ENCODE peak calls at places on chromosomes 6 and 20, in ten cellular contexts. D, Y, B, P, A, T, C, H, F and X are unnamed samples.

GRCh38 chr6:132259070-132259469 is 142.2 kb downstream of the MOXD1 start:
- DNase-seq in D (no peak), Y (no peak), B (peak), P (no peak), A (no peak), T (peak), C (no peak), H (peak), F (no peak), X (no peak)

GRCh38 chr6:33947047-33947446 is 143.2 kb upstream of the MLN start:
- DNase-seq in D (no peak), Y (no peak), B (no peak), P (no peak), A (no peak), T (no peak), C (no peak), H (no peak), F (no peak), X (no peak)

GRCh38 chr6:10369896-10370295 is 45.0 kb downstream of the TFAP2A start:
- DNase-seq in D (no peak), Y (no peak), B (peak), P (peak), A (no peak), T (peak), C (no peak), H (peak), F (no peak), X (no peak)

GRCh38 chr6:140774080-140774505 is 1358.6 kb upstream of the GJE1 start:
- DNase-seq in D (no peak), Y (no peak), B (peak), P (peak), A (no peak), T (peak), C (no peak), H (peak), F (no peak), X (peak)

GRCh38 chr6:111597687-111598086 is 8.0 kb downstream of the TRAF3IP2 start:
- DNase-seq in D (peak), Y (no peak), B (no peak), P (no peak), A (no peak), T (no peak), C (no peak), H (no peak), F (no peak), X (no peak)

GRCh38 chr6:143806282-143807102 is 36.6 kb upstream of the LTV1 start:
- DNase-seq in D (no peak), Y (no peak), B (peak), P (no peak), A (no peak), T (peak), C (no peak), H (no peak), F (no peak), X (peak)

GRCh38 chr6:43338243-43338642 is 29.6 kb upstream of the CRIP3 start:
- DNase-seq in D (no peak), Y (no peak), B (no peak), P (no peak), A (no peak), T (no peak), C (no peak), H (no peak), F (no peak), X (no peak)

GRCh38 chr6:29887819-29888581 is 54.3 kb upstream of the HLA-A start:
- DNase-seq in D (peak), Y (peak), B (peak), P (peak), A (peak), T (peak), C (no peak), H (peak), F (peak), X (peak)

GRCh38 chr20:16821211-16822089 is 73.3 kb downstream of the OTOR start:
- DNase-seq in D (no peak), Y (no peak), B (peak), P (peak), A (peak), T (peak), C (peak), H (peak), F (no peak), X (peak)

GRCh38 chr6:167141667-167142432 is 15.9 kb downstream of the GPR31 start:
- DNase-seq in D (no peak), Y (peak), B (no peak), P (peak), A (peak), T (no peak), C (peak), H (peak), F (peak), X (peak)

GRCh38 chr6:133254552-133255228 is 13.5 kb downstream of the EYA4 start:
- DNase-seq in D (no peak), Y (no peak), B (peak), P (no peak), A (no peak), T (no peak), C (no peak), H (no peak), F (no peak), X (no peak)

GRCh38 chr6:35719830-35720733 is 16.8 kb upstream of the ARMC12 start:
- DNase-seq in D (peak), Y (peak), B (peak), P (no peak), A (peak), T (no peak), C (peak), H (no peak), F (peak), X (peak)

GRCh38 chr6:64479134-64479533 is 843.5 kb downstream of the PHF3 start:
- DNase-seq in D (no peak), Y (no peak), B (no peak), P (no peak), A (no peak), T (no peak), C (no peak), H (no peak), F (no peak), X (no peak)

GRCh38 chr6:72619883-72620696 is 1.8 kb upstream of the KCNQ5 start:
- DNase-seq in D (no peak), Y (peak), B (peak), P (no peak), A (peak), T (peak), C (peak), H (no peak), F (peak), X (peak)

GRCh38 chr6:167219967-167220512 is 62.3 kb upstream of the GPR31 start:
- DNase-seq in D (no peak), Y (no peak), B (no peak), P (no peak), A (no peak), T (no peak), C (no peak), H (no peak), F (no peak), X (no peak)

GRCh38 chr6:167996424-167997199 is 859 bp upstream of the KIF25 start:
- DNase-seq in D (no peak), Y (no peak), B (no peak), P (no peak), A (no peak), T (no peak), C (peak), H (no peak), F (no peak), X (peak)

GRCh38 chr6:113178349-113178748 is 678.8 kb upstream of the MARCKS start:
- DNase-seq in D (no peak), Y (no peak), B (peak), P (no peak), A (no peak), T (peak), C (no peak), H (no peak), F (no peak), X (no peak)

GRCh38 chr20:3071610-3072529 is at the start of gene OXT:
- DNase-seq in D (no peak), Y (peak), B (no peak), P (no peak), A (no peak), T (no peak), C (no peak), H (no peak), F (peak), X (peak)

GRCh38 chr6:106477790-106478189 is 117.3 kb downstream of the CRYBG1 start:
- DNase-seq in D (no peak), Y (no peak), B (no peak), P (no peak), A (no peak), T (no peak), C (peak), H (no peak), F (no peak), X (no peak)

GRCh38 chr6:5584072-5584471 is 322.8 kb downstream of the FARS2 start:
- DNase-seq in D (no peak), Y (no peak), B (peak), P (no peak), A (no peak), T (peak), C (no peak), H (no peak), F (no peak), X (no peak)

GRCh38 chr6:5583528-5583927 is 322.2 kb downstream of the FARS2 start:
- DNase-seq in D (no peak), Y (no peak), B (no peak), P (no peak), A (no peak), T (no peak), C (no peak), H (no peak), F (no peak), X (no peak)

GRCh38 chr6:5582758-5583157 is 321.4 kb downstream of the FARS2 start:
- DNase-seq in D (no peak), Y (no peak), B (no peak), P (no peak), A (no peak), T (no peak), C (no peak), H (no peak), F (no peak), X (no peak)

DNA sequence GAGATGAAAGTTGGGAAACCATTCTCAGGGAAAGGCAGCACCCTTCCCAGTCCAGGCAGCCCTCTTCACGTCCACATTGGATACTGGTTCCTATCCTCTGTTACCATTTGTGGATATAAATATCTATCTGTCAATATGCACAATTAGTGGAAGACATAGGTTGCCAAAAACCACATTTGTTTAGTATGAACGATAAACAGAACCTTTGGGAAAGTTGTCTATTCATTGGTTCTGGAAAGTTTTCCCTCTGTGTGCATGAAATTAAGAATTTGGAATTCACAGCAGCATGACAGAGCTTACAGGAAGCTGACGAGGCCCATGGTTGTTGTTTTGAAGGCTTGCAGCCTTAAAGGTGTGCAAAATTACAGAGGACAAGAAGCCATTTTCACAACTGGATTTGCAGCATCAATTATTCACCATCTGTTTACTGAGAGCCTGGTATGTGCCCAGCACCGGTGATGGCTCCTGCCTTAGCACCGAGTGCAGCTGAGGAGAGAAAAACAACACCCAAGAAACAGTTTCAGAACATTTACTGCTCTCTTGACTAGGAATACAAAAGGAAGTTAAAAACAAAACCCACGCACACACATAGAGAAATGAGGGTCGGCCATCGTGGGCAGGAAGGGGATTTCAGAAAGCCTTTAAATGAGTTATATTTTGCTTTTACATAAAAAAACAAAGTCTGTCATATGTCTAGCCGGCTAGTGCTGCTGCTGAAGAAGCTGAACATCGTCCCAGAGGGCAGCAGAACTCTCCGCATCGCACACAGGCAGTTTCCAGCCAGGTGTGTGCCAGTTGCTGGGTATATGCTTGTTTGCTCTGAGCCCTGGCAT is 319.6 kb downstream of the FARS2 start:
- DNase-seq in D (no peak), Y (peak), B (no peak), P (no peak), A (no peak), T (no peak), C (no peak), H (no peak), F (no peak), X (peak)
- TF ChIP-seq CTCF in D (no peak), Y (no peak), B (no peak), P (no peak), A (no peak), T (no peak), C (no peak), H (no peak), F (no peak), X (no peak)

GRCh38 chr6:16278048-16278724 is 39.8 kb downstream of the GMPR start:
- DNase-seq in D (no peak), Y (no peak), B (peak), P (peak), A (no peak), T (no peak), C (no peak), H (no peak), F (no peak), X (no peak)

GRCh38 chr6:16274519-16275229 is 36.3 kb downstream of the GMPR start:
- DNase-seq in D (no peak), Y (no peak), B (no peak), P (no peak), A (no peak), T (no peak), C (no peak), H (no peak), F (no peak), X (no peak)

GRCh38 chr6:16278750-16279149 is 40.4 kb downstream of the GMPR start:
- DNase-seq in D (no peak), Y (no peak), B (no peak), P (no peak), A (no peak), T (no peak), C (no peak), H (no peak), F (no peak), X (no peak)

GRCh38 chr6:16275230-16275574 is 36.8 kb downstream of the GMPR start:
- DNase-seq in D (no peak), Y (no peak), B (no peak), P (no peak), A (no peak), T (no peak), C (no peak), H (no peak), F (no peak), X (no peak)

DNA sequence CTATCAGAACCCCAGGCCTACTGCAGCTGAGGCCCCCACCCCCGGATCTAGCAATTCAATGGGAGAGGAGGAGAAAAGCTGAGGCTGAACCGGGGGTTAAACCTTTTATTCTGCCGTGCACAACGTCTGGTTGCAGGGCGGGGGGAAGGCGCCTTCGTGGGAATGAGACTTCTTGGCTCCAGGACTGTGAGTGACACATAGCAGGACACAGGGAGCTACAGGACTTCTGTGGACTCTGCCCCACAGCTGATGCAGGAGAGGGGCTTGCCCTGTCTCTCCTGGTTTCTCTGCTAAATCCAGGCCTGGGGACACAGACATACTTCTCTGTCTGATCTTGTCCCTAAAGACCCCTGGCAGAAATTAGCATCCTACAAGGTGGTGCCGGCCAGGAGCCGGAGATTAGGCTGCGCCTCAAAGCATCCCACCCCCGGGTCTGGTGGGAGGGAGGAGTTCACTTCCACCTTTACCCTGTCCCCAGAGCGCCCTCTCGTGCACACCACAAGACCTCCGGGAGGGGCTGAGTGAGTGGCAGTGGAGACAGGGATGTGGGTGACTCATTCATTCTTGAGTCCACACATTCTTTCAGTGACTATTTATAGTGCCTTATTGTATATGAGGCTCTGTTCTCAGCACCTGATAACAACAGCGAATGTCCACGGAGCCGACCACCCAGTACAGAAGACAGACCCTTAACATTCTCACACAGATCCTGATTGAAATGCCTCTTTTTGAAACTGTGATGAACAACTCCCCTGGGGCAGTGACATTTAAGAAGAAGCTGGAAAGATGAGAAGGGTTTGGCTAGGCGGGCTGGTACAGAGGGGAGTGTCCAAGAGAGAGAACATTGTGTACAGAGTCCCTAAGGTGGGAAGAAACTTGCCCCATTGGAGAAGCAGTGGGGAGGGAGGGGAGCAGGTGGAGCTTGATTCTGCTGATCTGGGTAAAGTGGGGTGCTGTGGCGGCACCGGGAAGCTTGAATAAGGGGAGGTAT is 38.9 kb downstream of the GMPR start:
- DNase-seq in D (peak), Y (no peak), B (peak), P (peak), A (peak), T (peak), C (peak), H (peak), F (peak), X (peak)
- TF ChIP-seq CTCF in D (peak), Y (no peak), B (peak), P (peak), A (peak), T (peak), C (peak), H (peak), F (peak), X (no peak)

GRCh38 chr20:59519707-59520014 is 84.7 kb upstream of the PHACTR3 start:
- DNase-seq in D (no peak), Y (no peak), B (no peak), P (no peak), A (no peak), T (no peak), C (no peak), H (no peak), F (no peak), X (no peak)

GRCh38 chr20:59514554-59514953 is 89.8 kb upstream of the PHACTR3 start:
- DNase-seq in D (no peak), Y (no peak), B (no peak), P (no peak), A (no peak), T (no peak), C (no peak), H (no peak), F (no peak), X (no peak)

GRCh38 chr20:59518881-59519706 is 85.2 kb upstream of the PHACTR3 start:
- DNase-seq in D (no peak), Y (peak), B (peak), P (peak), A (peak), T (peak), C (peak), H (peak), F (no peak), X (peak)

GRCh38 chr20:59515906-59516209 is 88.5 kb upstream of the PHACTR3 start:
- DNase-seq in D (no peak), Y (no peak), B (no peak), P (no peak), A (no peak), T (no peak), C (no peak), H (no peak), F (no peak), X (no peak)

DNA sequence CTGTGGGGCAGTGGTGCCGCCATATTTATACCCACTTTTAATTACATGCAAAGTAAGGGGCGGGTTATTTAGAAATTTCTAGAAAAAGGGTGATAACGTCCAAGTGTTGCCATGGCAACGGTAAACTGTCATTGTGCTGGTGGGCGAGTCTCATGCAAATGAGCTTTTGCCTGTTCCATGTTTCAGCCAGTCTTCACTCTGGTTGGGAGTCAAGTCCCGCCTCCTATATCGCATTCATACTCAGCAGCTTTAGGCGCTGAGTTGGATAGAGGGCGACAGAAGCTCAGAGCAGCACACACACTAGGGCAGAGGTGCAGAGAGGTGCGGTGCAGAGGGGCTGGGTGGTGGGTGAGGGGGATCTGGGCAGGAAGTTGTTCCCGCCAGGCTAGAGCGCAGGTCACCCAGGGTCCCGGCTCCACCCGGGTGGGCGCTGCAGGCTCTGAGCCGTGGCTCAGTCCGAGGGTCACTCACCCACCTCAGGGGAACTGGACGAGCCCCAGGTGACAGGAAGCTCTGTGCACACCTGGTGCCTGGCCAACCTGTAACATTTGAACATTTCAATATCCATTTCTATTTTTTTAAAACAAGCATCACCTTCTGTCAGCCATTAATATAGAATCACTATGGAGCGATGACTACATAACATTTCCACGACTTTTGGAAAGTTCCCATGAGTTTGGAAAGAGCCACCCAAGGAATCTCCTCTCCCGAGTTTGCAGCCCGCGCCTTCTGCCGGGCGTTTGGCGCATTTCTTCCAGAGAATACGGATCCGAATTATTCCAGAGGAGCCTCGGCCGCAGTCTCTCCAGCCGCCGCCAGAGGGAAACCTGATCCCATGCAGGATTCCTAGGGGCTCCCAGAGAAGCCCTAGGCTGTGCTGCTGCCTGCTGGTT is 89.1 kb upstream of the PHACTR3 start:
- DNase-seq in D (no peak), Y (peak), B (peak), P (peak), A (peak), T (peak), C (peak), H (no peak), F (peak), X (no peak)
- TF ChIP-seq CTCF in D (peak), Y (peak), B (peak), P (peak), A (peak), T (peak), C (peak), H (peak), F (peak), X (no peak)

DNA sequence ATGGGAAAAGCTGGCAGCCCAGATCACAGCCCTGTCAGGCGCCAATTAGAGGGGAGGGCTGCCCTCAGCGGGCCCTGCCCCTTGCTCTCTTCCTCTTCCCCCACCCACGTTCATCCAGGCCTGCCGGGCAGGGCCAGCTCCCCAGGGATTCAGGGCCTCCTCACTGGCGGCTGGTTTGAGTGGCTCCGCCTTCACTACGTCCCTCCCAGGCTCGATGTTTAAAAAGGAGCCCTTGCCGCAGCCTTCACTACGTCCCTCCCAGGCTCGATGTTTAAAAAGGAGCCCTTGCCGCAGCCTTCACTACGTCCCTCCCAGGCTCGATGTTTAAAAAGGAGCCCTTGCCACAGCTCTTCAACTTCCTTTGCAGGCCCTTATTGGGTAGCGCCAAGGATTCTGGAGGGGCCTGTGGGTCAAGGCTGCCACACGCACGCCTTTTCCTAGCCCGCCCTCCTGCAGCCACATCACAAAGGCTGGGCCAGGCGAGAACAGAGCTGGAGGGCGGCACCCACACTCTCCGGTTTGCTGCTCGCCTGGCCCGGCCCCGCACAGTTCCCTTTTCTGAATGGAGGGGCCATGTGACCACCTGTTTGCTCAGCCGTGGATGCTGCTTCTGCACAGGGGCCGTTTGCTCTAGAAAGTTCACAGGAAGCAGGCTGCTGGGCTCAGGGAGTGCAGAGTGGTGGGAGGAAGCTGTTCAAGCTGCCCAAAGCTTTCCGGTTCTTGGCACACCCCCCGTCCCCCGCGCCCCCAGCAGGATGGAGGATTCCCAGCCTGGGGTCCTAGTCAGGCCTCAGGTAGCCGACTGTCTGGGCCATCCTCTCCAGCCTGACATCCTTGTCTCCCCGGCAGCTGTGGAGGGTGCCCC is 1.6 kb downstream of the SLC17A9 start:
- DNase-seq in D (peak), Y (peak), B (peak), P (no peak), A (peak), T (peak), C (peak), H (no peak), F (peak), X (peak)
- TF ChIP-seq CTCF in D (no peak), Y (no peak), B (no peak), P (no peak), A (no peak), T (no peak), C (no peak), H (no peak), F (no peak), X (no peak)